ENCODE peak calls at places on chromosomes 2 and 18, in four cellular contexts. E is transverse colon, O is prostate gland, I is neural progenitor cell. M is an unnamed sample.
A peak's percentile ranks its signal among the peaks of the same experiment; 100 is the strongest.

GRCh38 chr2:160566717-160567116 is 73.1 kb upstream of the RBMS1 start:
- DNase-seq in E (no peak), O (no peak), I (no peak), M (no peak)

GRCh38 chr2:1634681-1635341 is 109.5 kb downstream of the PXDN start:
- DNase-seq in I (no peak), E (no peak), O (no peak), M (peak; percentile 18)

GRCh38 chr2:138112536-138112935 is 148.3 kb downstream of the HNMT start:
- DNase-seq in E (no peak), O (no peak), I (no peak), M (no peak)

GRCh38 chr2:161075701-161076100 is 84.5 kb upstream of the TANK start:
- DNase-seq in I (peak; percentile 65), O (no peak), E (no peak), M (no peak)

GRCh38 chr2:88074150-88074549 is 6.5 kb downstream of the SMYD1 start:
- DNase-seq in E (no peak), I (no peak), O (no peak), M (no peak)

GRCh38 chr2:27606611-27607010 is 22.2 kb downstream of the CCDC121 start:
- DNase-seq in I (no peak), E (no peak), O (no peak), M (no peak)

GRCh38 chr2:169203952-169204351 is 134.6 kb downstream of the DHRS9 start:
- DNase-seq in I (no peak), O (no peak), E (no peak), M (no peak)

GRCh38 chr2:182901748-182902147 is 35.3 kb upstream of the FRZB start:
- DNase-seq in O (no peak), I (no peak), E (no peak), M (no peak)

GRCh38 chr2:28750316-28751101 is 1.1 kb upstream of the PPP1CB start:
- DNase-seq in E (peak; percentile 28), I (no peak), O (no peak), M (no peak)

GRCh38 chr2:31196622-31197021 is 20.7 kb downstream of the CAPN14 start:
- DNase-seq in E (no peak), O (no peak), I (no peak), M (no peak)

GRCh38 chr2:14558382-14558919 is 74.1 kb upstream of the LRATD1 start:
- DNase-seq in O (no peak), E (no peak), I (no peak), M (no peak)

GRCh38 chr18:58858591-58859468 is 5.8 kb upstream of the ZNF532 start:
- DNase-seq in I (no peak), O (no peak), E (peak; percentile 18), M (no peak)

GRCh38 chr2:223930002-223930976 is 14.8 kb downstream of the WDFY1 start:
- DNase-seq in I (no peak), E (peak; percentile 33), O (no peak), M (peak; percentile 94)

GRCh38 chr2:232438951-232439757 is 16.8 kb upstream of the ALPI start:
- DNase-seq in I (no peak), E (peak; percentile 45), O (no peak), M (peak; percentile 48)

GRCh38 chr2:55061534-55062344 is 11.5 kb upstream of the RTN4 start:
- DNase-seq in I (no peak), O (no peak), E (no peak), M (no peak)

GRCh38 chr18:62919109-62919838 is 203.9 kb downstream of the PHLPP1 start:
- DNase-seq in I (peak; percentile 12), O (no peak), E (no peak), M (no peak)

GRCh38 chr2:152339762-152340286 is 4.8 kb downstream of the FMNL2 start:
- DNase-seq in E (no peak), O (no peak), I (no peak), M (no peak)

GRCh38 chr2:199818001-199818400 is 33.0 kb downstream of the FTCDNL1 start:
- DNase-seq in E (no peak), I (no peak), O (no peak), M (no peak)

GRCh38 chr2:203905661-203906060 is 30.9 kb upstream of the ICOS start:
- DNase-seq in E (no peak), O (no peak), I (no peak), M (no peak)

GRCh38 chr2:203909192-203909945 is 27.2 kb upstream of the ICOS start:
- DNase-seq in E (peak; percentile 11), I (peak; percentile 53), O (no peak), M (peak; percentile 53)

GRCh38 chr2:203908344-203909185 is 28.0 kb upstream of the ICOS start:
- DNase-seq in I (no peak), O (no peak), E (peak; percentile 29), M (no peak)

GRCh38 chr2:203913947-203914346 is 22.6 kb upstream of the ICOS start:
- DNase-seq in O (no peak), I (no peak), E (no peak), M (peak; percentile 71)

DNA sequence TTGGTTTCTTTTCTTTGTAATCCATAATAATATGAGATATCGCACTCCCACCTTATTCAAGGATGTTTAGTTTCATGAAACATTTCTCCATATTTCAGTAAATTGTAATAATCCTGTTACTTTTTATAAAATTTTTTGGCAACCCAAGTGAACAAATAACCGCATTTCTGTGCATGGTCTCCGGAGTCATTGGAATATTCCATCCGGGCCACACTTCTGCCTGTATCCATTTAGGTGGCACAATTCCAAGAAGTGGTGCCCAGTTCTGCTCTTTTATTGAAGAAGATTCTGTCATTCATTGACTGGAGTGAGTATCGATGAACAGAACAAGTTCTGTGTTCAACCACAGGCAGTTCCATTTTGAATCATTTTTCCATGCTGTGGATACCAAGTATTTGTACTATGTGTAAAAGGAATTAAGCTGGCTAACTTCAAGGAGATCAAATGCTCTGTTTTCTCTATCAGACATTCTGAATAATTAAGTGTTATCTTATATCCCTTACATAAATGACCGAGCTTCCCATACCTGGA is 26.6 kb upstream of the ICOS start:
- DNase-seq in O (no peak), E (no peak), I (no peak), M (no peak)
- H3K4me3 ChIP-seq in O (no peak overlapping the region), E (no peak overlapping the region), I (no peak overlapping the region), M (no peak overlapping the region)

DNA sequence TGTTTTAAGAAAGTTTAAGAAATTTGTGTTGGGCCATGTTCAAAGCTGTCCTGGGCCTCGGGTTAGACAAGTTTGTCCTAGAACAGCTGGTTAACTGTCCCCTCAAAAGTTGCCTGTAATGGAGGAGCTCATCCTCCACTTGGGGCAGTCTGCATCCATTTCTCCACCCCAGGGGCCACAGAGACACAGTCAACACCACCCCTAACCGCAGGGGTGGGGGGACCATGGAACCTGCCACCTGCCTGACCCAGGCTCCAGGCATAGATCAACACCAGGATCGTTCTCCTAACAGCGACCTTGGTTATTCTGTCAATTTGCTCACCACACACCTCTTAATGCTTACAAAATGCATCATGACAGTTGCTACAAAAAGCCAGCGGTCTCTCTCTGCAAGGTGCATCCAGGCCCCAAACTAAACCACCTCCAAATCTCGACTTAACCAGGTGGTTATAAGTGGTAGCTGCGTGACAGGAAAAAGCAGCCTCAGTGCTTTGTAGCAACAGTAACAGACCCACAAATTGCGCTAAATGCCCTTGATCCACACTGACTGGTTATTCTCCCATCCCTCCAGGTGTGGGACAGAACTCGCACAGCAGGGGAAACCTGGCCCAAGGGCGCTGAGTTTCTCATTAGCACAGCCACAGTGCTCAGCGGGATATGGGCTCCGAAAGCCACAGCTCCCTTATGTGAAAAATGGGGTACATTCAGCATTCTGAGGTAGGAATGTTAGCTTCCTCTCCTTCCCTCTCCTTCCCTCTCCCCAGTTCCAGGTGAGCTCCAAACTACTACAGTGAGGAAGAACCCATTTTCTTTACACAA is 48.0 kb downstream of the HDLBP start:
- DNase-seq in E (no peak), I (no peak), O (no peak), M (no peak)
- H3K36me3 ChIP-seq in E (no peaks in the 10 kb centered on the region), I (no peaks in the 10 kb centered on the region), O (peaks cover 12% of the 10 kb centered on the region), M (no peaks in the 10 kb centered on the region)

GRCh38 chr2:135708159-135708558 is 33.5 kb upstream of the UBXN4 start:
- DNase-seq in E (no peak), O (no peak), I (no peak), M (no peak)

GRCh38 chr2:135709992-135710391 is 31.7 kb upstream of the UBXN4 start:
- DNase-seq in O (peak; percentile 34), I (peak; percentile 47), E (peak; percentile 56), M (peak; percentile 54)
- TF ChIP-seq CTCF in O (peak; percentile 84), I (peak; percentile 98), E (peak; percentile 89), M (peak; percentile 96)

GRCh38 chr2:33494877-33495641 is 18.6 kb downstream of the RASGRP3 start:
- DNase-seq in E (no peak), O (no peak), I (no peak), M (peak; percentile 30)

GRCh38 chr2:33496150-33496549 is 19.7 kb downstream of the RASGRP3 start:
- DNase-seq in E (no peak), O (no peak), I (no peak), M (no peak)

GRCh38 chr2:33494155-33494779 is 17.8 kb downstream of the RASGRP3 start:
- DNase-seq in I (no peak), E (no peak), O (no peak), M (no peak)

GRCh38 chr2:33497177-33497787 is 20.8 kb downstream of the RASGRP3 start:
- DNase-seq in O (no peak), E (no peak), I (no peak), M (no peak)

GRCh38 chr2:33495683-33496082 is 19.2 kb downstream of the RASGRP3 start:
- DNase-seq in O (no peak), E (no peak), I (no peak), M (no peak)
- H3K4me3 ChIP-seq in O (no peak overlapping the region), E (no peak overlapping the region), I (no peak overlapping the region), M (no peak overlapping the region)

GRCh38 chr2:229783108-229783721 is 68.9 kb upstream of the DNER start:
- DNase-seq in E (no peak), O (no peak), I (no peak), M (no peak)
- H3K36me3 ChIP-seq in E (no peaks in the 10 kb centered on the region), O (no peaks in the 10 kb centered on the region), I (peaks cover 6% of the 10 kb centered on the region), M (no peaks in the 10 kb centered on the region)

DNA sequence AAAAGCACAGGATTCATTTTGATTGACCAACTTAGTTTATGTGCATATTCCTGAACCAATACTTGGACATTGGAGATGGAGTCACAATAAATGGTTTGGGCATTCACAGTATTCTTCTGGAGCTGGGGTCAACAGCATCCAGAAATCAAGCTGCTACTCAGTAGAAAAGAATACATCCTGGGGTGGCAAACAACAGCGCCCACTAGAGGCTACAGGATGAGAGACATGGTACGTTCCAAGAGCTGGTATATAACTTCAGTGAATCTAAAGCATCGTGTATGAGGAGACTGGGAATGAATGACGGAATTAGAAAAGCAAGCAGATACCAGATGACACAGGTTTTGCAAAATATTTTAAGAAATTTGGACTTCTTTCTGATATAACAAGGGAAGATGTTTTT is 142.9 kb upstream of the FIGN start:
- DNase-seq in I (peak; percentile 60), O (no peak), E (no peak), M (no peak)
- TF ChIP-seq CTCF in I (peak; percentile 90), O (no peak), E (no peak), M (peak; percentile 49)

DNA sequence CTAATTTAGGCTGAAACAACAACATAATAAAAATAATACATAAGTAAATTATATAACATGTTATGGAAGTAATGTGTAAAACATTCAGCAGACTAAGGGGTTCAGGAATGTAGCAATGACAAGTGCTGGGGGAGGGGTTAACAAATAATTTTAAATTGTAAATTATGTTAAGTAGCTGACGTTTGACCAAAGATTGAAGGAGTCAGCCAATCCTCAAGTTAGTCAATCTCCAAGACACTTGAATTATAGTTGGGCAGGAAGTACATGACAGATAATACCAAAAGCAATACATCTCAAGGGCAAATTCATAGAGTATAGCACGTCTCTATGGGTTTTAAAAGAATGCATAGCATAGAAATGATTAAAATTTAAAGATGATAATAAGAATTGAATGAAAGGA is 89.1 kb downstream of the KCNH7 start:
- DNase-seq in I (no peak), O (no peak), E (no peak), M (no peak)
- H3K4me3 ChIP-seq in I (no peak overlapping the region), O (no peak overlapping the region), E (no peak overlapping the region), M (no peak overlapping the region)